ENCODE peak calls at places on chromosomes 5 and 9, in seven cellular contexts. G is spleen, A is esophagus squamous epithelium, N is prostate gland, F is HepG2, Y is sigmoid colon, C is esophagus muscularis mucosa. P is an unnamed sample. For H3K9me3 and H3K4me1, the result is how much of the 10 kb centered on the place peaks cover.

GRCh38 chr5:128596071-128596470 is 58.0 kb upstream of the FBN2 start:
- DNase-seq in F (no peak), C (no peak), Y (no peak), G (no peak), N (no peak), A (no peak), P (no peak)

GRCh38 chr5:83368317-83368716 is 103.2 kb upstream of the VCAN start:
- DNase-seq in F (no peak), G (peak), N (no peak), C (no peak), A (no peak), Y (no peak), P (no peak)

GRCh38 chr5:175847503-175847902 is 23.9 kb upstream of the CPLX2 start:
- DNase-seq in C (no peak), G (no peak), F (peak), Y (no peak), A (no peak), N (no peak), P (no peak)

GRCh38 chr5:168076561-168076991 is 214.9 kb upstream of the WWC1 start:
- DNase-seq in Y (peak), A (no peak), C (no peak), F (peak), G (no peak), N (peak), P (peak)

GRCh38 chr9:88775037-88775471 is 216.2 kb upstream of the S1PR3 start:
- DNase-seq in F (no peak), A (no peak), Y (peak), G (no peak), C (peak), N (peak), P (no peak)

GRCh38 chr9:8570776-8571175 is 771.2 kb upstream of the DMAC1 start:
- DNase-seq in Y (no peak), N (no peak), C (no peak), F (no peak), A (no peak), G (no peak), P (peak)

GRCh38 chr9:128027166-128027539 is 40.0 kb downstream of the NAIF1 start:
- DNase-seq in A (no peak), F (no peak), C (no peak), Y (no peak), N (no peak), G (no peak), P (no peak)

GRCh38 chr5:33524476-33524875 is 83.7 kb downstream of the TARS1 start:
- DNase-seq in Y (no peak), N (no peak), F (no peak), G (no peak), C (no peak), A (no peak), P (no peak)

GRCh38 chr9:70506159-70506558 is 91.7 kb upstream of the KLF9 start:
- DNase-seq in N (no peak), Y (no peak), A (no peak), G (no peak), F (no peak), C (no peak), P (no peak)

GRCh38 chr5:94885931-94886330 is 267.5 kb downstream of the SLF1 start:
- DNase-seq in Y (no peak), A (no peak), C (no peak), N (no peak), F (no peak), G (no peak), P (no peak)

GRCh38 chr9:117927354-117927753 is 223.2 kb downstream of the TLR4 start:
- DNase-seq in C (no peak), G (no peak), Y (no peak), A (no peak), F (no peak), N (no peak), P (no peak)

GRCh38 chr5:77631166-77631582 is 7.3 kb downstream of the OTP start:
- DNase-seq in G (no peak), F (no peak), Y (no peak), N (no peak), A (no peak), C (no peak), P (no peak)
- H3K9me3 ChIP-seq in G (under half), F (under half), Y (under half), N (under half), A (under half), C (under half), P (under half)

DNA sequence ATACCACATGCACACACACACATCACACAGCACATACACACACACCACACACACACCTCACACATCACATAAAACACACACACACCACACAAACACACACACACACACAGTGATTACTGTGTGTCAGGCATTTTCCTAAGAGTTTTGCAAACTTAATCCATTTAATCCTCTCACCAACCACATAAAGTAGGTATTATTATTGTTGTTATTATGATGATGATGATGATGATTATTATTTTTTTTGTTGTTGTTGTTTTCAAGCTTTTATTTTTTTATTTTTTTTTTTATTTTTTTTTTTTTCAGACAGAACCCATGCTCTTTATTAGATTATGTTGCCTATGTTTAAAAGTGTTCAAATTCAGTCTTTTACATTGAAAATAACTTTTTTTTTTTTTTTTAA is 31.5 kb downstream of the JADE2 start:
- DNase-seq in A (no peak), Y (no peak), G (no peak), C (no peak), N (no peak), F (no peak), P (no peak)
- H3K4me1 ChIP-seq in A (under half), Y (under half), G (under half), C (half or more), N (under half), F (under half), P (under half)

DNA sequence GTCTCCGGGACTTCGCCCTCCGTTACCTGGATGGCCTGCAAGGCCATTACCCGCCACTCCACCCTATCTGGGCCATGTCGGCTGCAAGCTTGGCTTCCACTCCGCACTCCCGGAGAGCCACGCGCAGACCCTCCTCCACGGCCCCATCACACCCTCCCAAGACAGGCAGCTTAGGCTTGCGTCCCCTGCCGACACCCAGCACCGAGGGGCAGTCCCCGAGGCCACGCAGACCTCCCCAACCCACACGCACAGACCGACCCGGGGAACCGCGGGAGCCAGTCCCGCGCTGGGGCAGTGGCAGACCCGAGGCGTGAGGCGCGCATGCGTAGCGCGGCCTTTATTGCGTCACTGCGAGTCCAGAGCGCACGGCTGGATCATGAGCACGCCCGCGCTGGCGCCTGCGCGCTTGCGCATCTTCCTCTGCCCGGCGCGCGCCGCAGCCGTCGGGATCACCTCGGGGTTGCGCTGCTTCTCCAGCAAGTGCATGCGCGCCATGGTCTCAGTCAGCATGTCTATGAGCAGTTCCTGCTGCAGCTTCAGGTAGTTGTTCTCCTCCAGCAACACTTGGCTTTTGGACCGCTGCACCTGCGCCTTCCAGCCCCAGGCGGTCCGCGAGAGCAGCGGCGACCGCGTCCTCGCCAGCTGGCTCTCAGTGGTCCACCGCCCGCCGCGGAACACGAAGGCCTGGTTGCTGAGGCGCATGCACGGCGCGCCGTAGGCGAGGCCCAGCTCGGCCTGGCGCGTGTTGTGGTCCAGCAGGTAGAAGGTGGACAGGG is 2.4 kb downstream of the CBY3 start:
- DNase-seq in N (peak), A (peak), C (peak), Y (peak), G (peak), F (peak), P (peak)
- TF ChIP-seq POLR2A in N (peak), A (peak), C (peak), Y (peak), G (peak), F (peak), P (peak)

DNA sequence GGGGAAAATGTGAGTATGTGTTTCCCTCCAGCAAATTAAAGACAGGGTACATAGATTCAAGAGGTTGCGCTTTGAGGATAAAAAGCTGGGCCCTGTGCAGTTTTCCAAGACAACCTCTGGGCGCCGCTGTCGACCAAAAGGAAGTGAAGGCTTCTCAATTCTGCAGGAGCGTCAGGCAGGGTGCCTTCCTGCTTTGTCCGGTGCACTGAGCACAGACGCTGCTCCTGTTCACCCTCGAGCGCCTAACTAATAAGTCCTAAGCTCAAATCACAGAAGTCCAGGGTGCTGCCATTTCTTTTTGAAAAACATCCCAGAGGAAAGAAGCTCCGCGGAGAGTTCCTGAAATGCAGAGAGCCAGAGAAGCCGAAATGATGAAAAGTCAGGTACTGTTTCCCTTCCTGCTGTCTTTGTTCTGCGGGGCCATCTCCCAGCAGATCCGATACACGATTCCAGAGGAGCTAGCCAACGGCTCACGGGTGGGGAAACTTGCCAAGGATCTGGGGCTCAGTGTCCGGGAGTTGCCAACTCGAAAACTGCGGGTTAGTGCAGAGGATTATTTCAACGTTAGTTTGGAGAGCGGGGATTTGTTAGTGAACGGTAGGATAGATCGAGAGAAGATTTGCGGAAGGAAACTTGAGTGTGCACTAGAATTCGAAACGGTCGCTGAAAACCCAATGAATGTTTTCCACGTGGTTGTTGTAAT is at the start of gene PCDHGB1:
- DNase-seq in N (no peak), Y (no peak), G (no peak), C (no peak), A (no peak), F (peak), P (peak)
- H3K9me3 ChIP-seq in N (under half), Y (under half), G (under half), C (half or more), A (half or more), F (under half), P (under half)

GRCh38 chr5:96714951-96715451 is 52.8 kb downstream of the CAST start:
- DNase-seq in C (no peak), G (no peak), N (peak), F (peak), Y (peak), A (no peak), P (peak)

GRCh38 chr5:96712100-96712746 is 50.0 kb downstream of the CAST start:
- DNase-seq in G (no peak), Y (no peak), C (no peak), N (no peak), F (no peak), A (no peak), P (no peak)

GRCh38 chr5:96716007-96716406 is 53.8 kb downstream of the CAST start:
- DNase-seq in A (no peak), C (no peak), Y (no peak), F (no peak), G (no peak), N (no peak), P (no peak)

GRCh38 chr5:96716716-96717115 is 54.5 kb downstream of the CAST start:
- DNase-seq in N (no peak), Y (no peak), F (no peak), A (no peak), G (no peak), C (no peak), P (no peak)

GRCh38 chr5:96714450-96714849 is 52.3 kb downstream of the CAST start:
- DNase-seq in N (no peak), G (no peak), C (no peak), Y (no peak), F (no peak), A (no peak), P (no peak)
- H3K4me1 ChIP-seq in N (under half), G (under half), C (half or more), Y (under half), F (under half), A (under half), P (under half)

GRCh38 chr9:5509573-5509972 is 758 bp upstream of the PDCD1LG2 start:
- DNase-seq in N (no peak), G (no peak), C (no peak), Y (no peak), F (no peak), A (no peak), P (no peak)
- TF ChIP-seq POLR2A in N (no peak), G (no peak), C (no peak), Y (no peak), F (no peak), A (no peak), P (no peak)

DNA sequence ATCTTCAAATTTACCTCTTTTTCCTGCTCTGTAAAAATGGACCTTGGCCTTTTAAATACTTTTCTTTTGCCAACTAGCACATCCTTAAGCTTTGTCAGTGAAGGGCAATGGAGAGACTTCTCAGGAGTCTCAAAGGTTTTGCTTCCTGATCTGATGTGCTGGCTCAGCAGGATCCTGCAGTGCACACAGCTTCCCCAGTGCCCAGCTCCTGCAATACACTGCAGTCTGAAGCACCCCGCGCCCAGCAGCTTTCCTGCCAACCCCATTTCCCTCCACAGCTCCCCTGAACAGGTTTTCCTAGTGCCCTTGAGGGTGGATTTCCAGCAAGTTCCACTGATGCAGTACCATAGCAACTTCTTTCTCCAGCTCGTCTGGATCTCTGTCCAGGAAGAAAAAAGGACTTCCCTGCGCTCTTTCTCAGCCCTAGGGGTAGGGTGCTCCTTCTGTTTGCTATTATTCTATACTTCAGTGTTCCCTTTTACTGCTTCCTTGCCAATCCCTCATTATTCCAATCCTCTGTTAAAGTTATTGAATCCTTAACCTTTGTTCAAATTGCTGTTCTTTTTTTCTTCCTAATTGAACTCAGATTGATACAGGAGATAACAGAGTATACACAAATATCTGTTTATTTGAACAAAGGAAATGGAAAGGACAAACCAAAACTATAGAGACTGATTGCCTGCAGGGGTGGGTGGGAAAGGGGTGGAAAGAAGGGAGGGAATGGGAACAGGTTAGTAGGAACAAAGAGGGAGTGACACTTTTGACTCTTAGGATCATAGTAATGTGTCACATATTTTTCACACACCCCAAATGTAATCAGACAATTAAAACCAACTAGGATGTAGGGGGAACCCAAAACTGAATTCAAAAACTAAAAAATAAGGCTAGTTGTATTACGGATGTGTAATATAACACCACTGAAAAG is 8.5 kb downstream of the SNAPC3 start:
- DNase-seq in F (no peak), A (no peak), N (no peak), Y (no peak), C (no peak), G (no peak), P (peak)
- H3K9me3 ChIP-seq in F (under half), A (under half), N (under half), Y (under half), C (under half), G (under half), P (under half)

P was measured in thyroid gland.